ENCODE peak calls at places on chromosomes 12 and 14, in five cellular contexts. O, F, W, S and B are unnamed samples.

GRCh38 chr14:104433401-104434213 is 146.0 kb upstream of the C14orf180 start:
- DNase-seq in S (no peak), W (no peak), F (no peak), O (no peak), B (no peak)

GRCh38 chr12:7093892-7094291 is 1.6 kb upstream of the C1R start:
- DNase-seq in S (no peak), F (peak; percentile 71), O (no peak), W (peak; percentile 50), B (no peak)

GRCh38 chr12:122963928-122964240 is 2.4 kb downstream of the ABCB9 start:
- DNase-seq in F (peak; percentile 64), W (no peak), O (no peak), S (no peak), B (peak; percentile 41)

GRCh38 chr14:93655078-93655750 is 133.1 kb downstream of the PRIMA1 start:
- DNase-seq in O (peak; percentile 43), W (peak; percentile 37), F (peak; percentile 61), S (peak; percentile 17), B (peak; percentile 52)

GRCh38 chr12:51752490-51752889 is 96.0 kb downstream of the FIGNL2 start:
- DNase-seq in S (no peak), O (peak; percentile 8), F (peak; percentile 85), W (peak; percentile 80), B (peak; percentile 28)

GRCh38 chr12:79327465-79327864 is 363.3 kb downstream of the PAWR start:
- DNase-seq in O (no peak), W (no peak), S (no peak), F (peak; percentile 4), B (no peak)

GRCh38 chr14:103641181-103641580 is 12.2 kb downstream of the KLC1 start:
- DNase-seq in F (peak; percentile 76), W (no peak), S (no peak), O (no peak), B (no peak)

GRCh38 chr12:60494249-60494648 is 898.4 kb downstream of the SLC16A7 start:
- DNase-seq in W (peak; percentile 52), S (no peak), F (peak; percentile 59), O (peak; percentile 3), B (no peak)

GRCh38 chr12:30926243-30927209 is at the start of gene TSPAN11:
- DNase-seq in W (peak; percentile 28), S (no peak), O (no peak), F (peak; percentile 20), B (no peak)

GRCh38 chr14:52360831-52361230 is 46.7 kb downstream of the PTGER2 start:
- DNase-seq in O (no peak), W (peak; percentile 77), S (no peak), F (no peak), B (peak; percentile 64)

GRCh38 chr12:96948782-96949181 is 41.7 kb downstream of the NEDD1 start:
- DNase-seq in W (no peak), F (no peak), S (no peak), O (no peak), B (no peak)

DNA sequence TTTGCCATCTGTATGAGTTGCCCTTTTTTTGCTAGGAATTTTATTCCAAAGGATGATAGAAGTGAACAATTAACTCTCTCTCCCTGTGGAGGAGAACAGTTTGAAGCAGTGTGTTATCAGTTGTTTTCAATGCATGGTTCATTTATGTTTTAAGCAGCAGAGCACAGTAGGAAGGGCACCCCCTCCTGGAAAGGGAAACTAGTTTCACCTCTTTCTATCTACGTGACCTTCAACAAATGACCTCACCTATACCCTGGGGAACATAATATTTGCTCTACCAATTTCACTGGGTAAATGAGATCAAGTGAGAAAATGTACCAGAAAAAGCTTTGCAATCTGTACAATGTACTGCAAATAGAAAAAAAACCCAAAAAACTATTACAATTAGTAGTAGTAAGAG is 5.4 kb upstream of the DCP1B start:
- DNase-seq in O (no peak), F (no peak), W (no peak), S (no peak), B (no peak)
- TF ChIP-seq CTCF in O (peak; percentile 20), F (peak; percentile 11), W (peak; percentile 27), S (no peak), B (no peak)

DNA sequence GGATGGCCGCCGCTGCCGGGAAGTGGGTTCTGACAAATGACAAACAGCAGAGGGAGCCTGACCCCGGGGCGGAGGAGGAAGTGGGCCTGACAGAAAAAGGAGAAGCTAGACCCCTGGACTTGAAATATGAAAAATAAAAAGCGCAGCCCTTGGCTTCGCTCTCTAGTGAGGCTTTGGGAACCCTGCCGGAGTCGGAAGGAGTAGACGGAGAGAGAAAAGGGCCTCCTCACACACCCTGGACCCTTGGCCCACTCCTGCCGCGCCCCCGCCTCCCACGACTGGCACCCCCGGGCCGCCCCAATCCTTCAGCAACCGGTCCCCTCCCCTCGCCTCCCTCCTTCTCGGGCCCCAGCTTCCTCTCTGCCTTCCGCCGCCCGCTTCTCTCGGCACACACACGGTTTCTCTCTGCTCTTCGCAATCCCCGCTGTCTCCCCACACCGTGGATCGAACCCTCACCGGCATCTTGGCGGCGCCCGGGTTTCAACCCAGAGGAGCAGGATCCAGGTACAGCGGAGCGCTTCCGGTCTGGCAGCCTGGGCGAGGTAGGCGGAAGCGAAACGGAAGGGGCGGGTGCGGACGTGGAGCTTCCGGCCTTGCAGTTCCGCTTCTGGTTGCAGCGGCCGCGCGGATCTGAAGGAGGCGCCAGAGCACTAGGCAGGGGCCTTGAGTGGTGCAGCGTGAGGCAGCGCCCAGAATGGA is at the start of gene ARPC3:
- DNase-seq in F (peak; percentile 92), S (peak; percentile 95), O (peak; percentile 97), W (peak; percentile 96), B (peak; percentile 98)
- TF ChIP-seq CTCF in F (peak; percentile 78), S (peak; percentile 84), O (peak; percentile 97), W (peak; percentile 85), B (peak; percentile 83)

GRCh38 chr12:132343294-132343972 is 14.0 kb upstream of the GALNT9 start:
- DNase-seq in F (no peak), S (no peak), O (no peak), W (no peak), B (no peak)

GRCh38 chr12:132342828-132343227 is 13.4 kb upstream of the GALNT9 start:
- DNase-seq in W (no peak), F (no peak), O (no peak), S (no peak), B (no peak)

GRCh38 chr12:132344181-132344580 is 14.8 kb upstream of the GALNT9 start:
- DNase-seq in O (no peak), F (no peak), S (no peak), W (no peak), B (no peak)

GRCh38 chr12:132341318-132342050 is 12.1 kb upstream of the GALNT9 start:
- DNase-seq in O (no peak), W (no peak), F (no peak), S (no peak), B (no peak)

GRCh38 chr12:132342322-132342721 is 12.9 kb upstream of the GALNT9 start:
- DNase-seq in S (no peak), F (no peak), O (no peak), W (no peak), B (no peak)
- TF ChIP-seq CTCF in S (no peak), F (peak; percentile 5), O (peak; percentile 35), W (no peak), B (no peak)

DNA sequence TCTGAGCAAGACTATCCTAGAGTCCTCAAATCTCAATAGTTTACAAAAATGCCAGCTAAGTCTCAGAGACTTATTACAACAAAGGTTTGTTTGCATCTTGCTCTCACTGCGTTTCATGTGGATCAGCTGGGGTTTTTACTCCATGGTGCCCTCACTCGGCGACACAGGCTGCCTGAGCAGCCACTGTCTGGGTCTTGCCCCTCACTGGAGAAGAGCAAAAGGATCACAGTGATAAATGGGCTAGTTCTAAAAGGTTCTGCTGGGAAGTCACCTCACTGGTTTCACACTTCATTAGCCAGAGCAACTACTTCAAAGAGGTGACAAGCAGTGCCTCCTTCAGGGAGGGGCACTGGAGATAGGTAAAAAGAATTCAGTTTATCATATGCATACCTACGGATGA is 392.0 kb downstream of the RPL10L start:
- DNase-seq in W (no peak), O (no peak), F (no peak), S (no peak), B (no peak)
- TF ChIP-seq CTCF in W (no peak), O (no peak), F (no peak), S (no peak), B (no peak)

DNA sequence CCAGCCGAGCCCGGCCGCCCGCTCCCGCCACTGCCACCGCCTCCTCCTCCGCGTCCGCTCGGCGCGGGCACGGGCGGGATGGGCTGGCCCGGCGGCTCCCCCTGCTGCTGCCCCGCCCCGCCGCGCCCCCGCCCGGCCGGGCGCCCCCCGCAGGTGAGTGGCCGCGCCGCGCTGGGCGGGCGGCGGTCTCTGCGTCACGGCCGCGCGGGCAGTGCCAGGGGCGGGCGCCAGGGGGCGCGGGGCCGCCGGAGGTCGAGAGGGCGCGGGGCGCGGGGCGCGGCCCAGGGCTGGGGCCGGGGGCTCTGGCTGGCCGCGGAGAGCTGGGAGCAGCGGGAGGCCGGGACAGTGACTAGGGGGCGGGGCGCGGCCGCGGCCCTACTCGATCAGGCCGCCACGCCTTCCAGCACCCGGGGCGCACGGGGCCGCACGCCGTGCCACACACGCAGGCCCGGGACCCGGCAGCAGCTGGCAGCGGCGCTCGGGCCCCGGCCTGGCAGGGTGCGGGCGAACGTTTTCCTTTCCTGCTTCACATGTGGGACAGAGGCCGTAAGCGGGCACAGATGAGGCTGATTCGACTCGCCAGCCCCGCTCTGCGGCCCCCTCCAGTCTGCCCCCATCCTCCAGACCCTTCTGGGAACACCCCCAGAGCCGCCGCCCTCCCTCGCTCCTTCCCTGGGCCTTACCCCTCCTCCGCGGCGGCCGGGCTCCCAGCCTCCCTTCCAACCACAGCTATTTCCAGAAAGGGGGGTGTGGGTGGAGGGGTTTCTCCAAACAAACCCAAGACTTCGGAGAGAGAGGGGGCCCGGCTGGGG is 2.4 kb upstream of the TNS2 start:
- DNase-seq in S (peak; percentile 87), O (peak; percentile 80), F (peak; percentile 60), W (peak; percentile 82), B (peak; percentile 84)
- TF ChIP-seq CTCF in S (peak; percentile 15), O (peak; percentile 42), F (no peak), W (no peak), B (peak; percentile 49)

GRCh38 chr12:46903058-46903457 is 77.3 kb upstream of the SLC38A4 start:
- DNase-seq in W (no peak), S (no peak), O (no peak), F (no peak), B (no peak)
- TF ChIP-seq CTCF in W (no peak), S (no peak), O (no peak), F (no peak), B (no peak)